ENCODE peak calls at places on chromosome 10, in eight cellular contexts. Q is lower lobe of right lung, A is thoracic aorta, R is choroid plexus epithelial cell, Y is GM23338, C is GM12878, D is GM12864, H is left ventricle myocardium inferior. J is an unnamed sample.

GRCh38 chr10:70652761-70653657 is 19.3 kb upstream of the ADAMTS14 start:
- DNase-seq in Q (no peak), A (no peak), R (peak), Y (no peak), C (no peak), D (no peak), H (peak), J (peak)

GRCh38 chr10:123674741-123675140 is 8.6 kb downstream of the GPR26 start:
- DNase-seq in Q (no peak), A (no peak), R (no peak), Y (no peak), C (no peak), D (no peak), H (no peak), J (no peak)

GRCh38 chr10:36712695-36713094 is 412.7 kb upstream of the ANKRD30A start:
- DNase-seq in Q (no peak), A (no peak), R (peak), Y (no peak), C (no peak), D (no peak), H (no peak), J (no peak)

GRCh38 chr10:78372806-78373205 is 339.1 kb downstream of the RPS24 start:
- DNase-seq in Q (no peak), A (no peak), R (no peak), Y (no peak), C (no peak), D (no peak), H (no peak), J (no peak)

GRCh38 chr10:58477122-58477521 is 35.5 kb upstream of the BICC1 start:
- DNase-seq in Q (no peak), A (no peak), R (peak), Y (peak), C (no peak), D (no peak), H (peak), J (no peak)

GRCh38 chr10:6141296-6142151 is 52.7 kb downstream of the RBM17 start:
- DNase-seq in Q (no peak), A (no peak), R (peak), Y (no peak), C (peak), D (peak), H (no peak), J (peak)

GRCh38 chr10:124176309-124177179 is 83.1 kb upstream of the CHST15 start:
- DNase-seq in Q (no peak), A (no peak), R (peak), Y (no peak), C (no peak), D (no peak), H (no peak), J (no peak)

GRCh38 chr10:103781329-103782061 is 73.9 kb downstream of the SH3PXD2A start:
- DNase-seq in Q (no peak), A (no peak), R (peak), Y (peak), C (no peak), D (no peak), H (no peak), J (peak)

GRCh38 chr10:102775201-102775972 is 31.6 kb downstream of the WBP1L start:
- DNase-seq in Q (no peak), A (peak), R (peak), Y (no peak), C (no peak), D (no peak), H (peak), J (no peak)

GRCh38 chr10:30052062-30052461 is 7.3 kb downstream of the JCAD start:
- DNase-seq in Q (no peak), A (no peak), R (peak), Y (no peak), C (no peak), D (no peak), H (no peak), J (no peak)

DNA sequence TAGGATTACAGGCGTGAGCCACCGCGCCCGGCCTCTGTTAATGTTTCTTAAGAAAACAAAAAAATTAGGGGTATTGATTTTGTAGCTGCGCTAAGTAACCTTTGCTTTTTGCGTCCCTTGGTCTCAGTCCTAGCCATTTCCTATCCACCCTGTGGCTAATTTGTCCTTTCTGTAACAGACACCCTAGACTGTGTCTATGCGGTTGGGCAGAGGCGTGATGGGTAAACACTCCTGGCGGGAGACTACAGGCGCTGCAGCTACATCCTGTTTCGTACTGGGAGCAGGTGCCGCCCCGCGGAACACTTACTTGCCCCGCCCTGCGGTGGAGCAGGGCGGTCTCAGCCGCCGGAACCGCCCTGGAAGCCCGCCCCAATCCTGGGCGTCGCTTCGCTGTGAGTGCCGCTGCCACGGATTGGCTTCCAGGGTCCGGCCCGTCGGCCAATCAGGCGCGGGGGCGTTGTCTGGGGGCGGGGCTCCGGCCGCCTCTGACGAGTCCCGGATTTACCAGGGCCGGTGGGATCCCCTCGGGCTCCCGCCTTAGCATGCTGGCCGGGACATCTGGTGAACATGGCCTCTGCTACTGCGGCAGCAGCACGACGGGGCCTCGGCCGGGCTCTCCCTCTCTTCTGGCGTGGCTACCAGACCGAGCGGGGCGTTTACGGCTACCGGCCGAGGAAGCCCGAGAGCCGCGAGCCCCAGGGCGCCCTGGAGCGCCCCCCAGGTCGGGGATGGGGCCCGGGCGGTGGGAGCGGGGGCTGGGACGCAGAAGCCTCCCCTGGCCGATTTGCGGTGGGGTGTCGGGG is at the start of gene DHTKD1:
- DNase-seq in Q (peak), A (peak), R (peak), Y (peak), C (peak), D (peak), H (peak), J (peak)
- TF ChIP-seq CTCF in Q (peak), A (peak), R (peak), Y (peak), C (peak), D (peak), H (peak), J (peak)

DNA sequence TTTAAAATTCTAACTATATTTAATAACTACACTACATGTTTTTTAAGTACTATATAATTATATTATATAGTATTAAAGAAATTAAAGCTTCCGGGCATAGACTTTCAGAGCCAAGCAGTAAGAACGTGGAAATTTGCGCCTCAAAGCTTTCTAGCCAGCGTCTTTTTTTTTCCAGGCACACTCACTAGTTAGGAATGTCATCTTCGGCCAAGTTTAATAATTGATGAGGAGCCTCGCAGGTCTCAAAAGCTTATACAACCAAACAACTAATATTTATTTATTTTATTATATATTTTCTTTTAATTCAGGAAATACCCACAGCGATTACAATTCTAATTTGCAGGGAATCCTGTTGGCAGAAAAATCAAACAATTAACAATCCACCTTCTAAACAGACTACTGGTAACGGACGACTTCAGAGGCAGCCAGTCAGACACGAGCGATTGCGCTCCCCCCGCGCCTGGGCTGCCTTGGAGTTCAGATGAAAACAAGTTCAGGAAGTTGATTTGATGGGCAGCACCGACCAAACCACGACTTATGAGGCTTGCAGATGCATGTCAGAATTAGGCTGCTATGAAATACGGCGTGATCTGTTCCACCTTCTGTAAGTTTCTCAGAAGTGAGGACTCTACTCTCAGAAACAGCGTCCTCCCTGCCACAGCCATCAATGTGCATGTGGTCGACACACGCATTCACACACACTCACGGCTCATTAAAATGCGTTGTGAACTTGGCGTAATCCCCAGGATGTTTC is 431.8 kb upstream of the MGMT start:
- DNase-seq in Q (no peak), A (no peak), R (no peak), Y (no peak), C (no peak), D (no peak), H (no peak), J (peak)
- H3K4me3 ChIP-seq in Q (peak), A (no peak), R (no peak), Y (no peak), C (no peak), D (no peak), H (peak), J (no peak)

DNA sequence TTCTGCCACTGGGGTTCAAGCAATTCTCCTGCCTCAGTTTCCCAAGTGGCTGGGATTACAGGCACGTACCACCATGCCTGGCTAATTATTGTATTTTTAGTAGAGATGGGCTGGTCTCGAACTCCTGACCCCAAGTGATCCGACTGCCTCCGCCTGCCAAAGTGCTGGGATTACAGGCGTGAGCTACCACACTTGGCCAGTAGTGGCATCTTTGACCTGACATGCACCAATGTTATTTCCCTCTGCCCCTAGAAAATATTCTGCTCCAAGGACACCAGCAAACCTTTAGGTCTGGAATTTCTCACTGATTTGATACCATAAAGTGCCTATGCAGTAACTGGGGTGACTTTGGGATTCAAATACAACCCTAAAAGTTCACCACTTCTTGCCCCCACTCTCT is 179.4 kb downstream of the ARID5B start:
- DNase-seq in Q (no peak), A (no peak), R (no peak), Y (peak), C (no peak), D (no peak), H (no peak), J (no peak)
- TF ChIP-seq CTCF in Q (no peak), A (peak), R (no peak), Y (no peak), C (no peak), D (peak), H (peak), J (peak)

GRCh38 chr10:89929282-89930026 is 228.1 kb downstream of the KIF20B start:
- DNase-seq in Q (no peak), A (no peak), R (no peak), Y (no peak), C (peak), D (no peak), H (no peak), J (peak)
- H3K4me3 ChIP-seq in Q (no peak), A (no peak), R (no peak), Y (no peak), C (no peak), D (no peak), H (no peak), J (no peak)

DNA sequence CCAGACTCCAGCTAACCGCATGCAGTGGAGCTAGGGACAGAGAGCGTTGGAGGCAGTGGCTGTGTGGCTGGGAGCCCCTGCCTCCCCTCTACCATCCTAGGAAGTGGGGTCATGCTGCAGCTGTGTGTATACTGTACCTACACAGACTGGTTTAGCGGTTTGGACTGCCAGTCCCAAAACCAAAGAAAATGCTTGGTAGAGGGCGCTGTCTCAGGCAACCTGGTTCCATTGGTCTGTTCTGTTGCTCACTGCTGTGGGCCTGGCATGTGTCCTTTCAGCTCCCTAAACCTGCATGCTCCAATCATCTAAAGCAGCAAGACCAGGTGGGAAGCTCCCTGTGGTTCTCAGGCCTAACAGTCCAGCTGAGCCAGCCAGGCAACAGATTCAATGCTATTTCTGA is 4.5 kb downstream of the RBP4 start:
- DNase-seq in Q (no peak), A (no peak), R (no peak), Y (peak), C (no peak), D (no peak), H (no peak), J (no peak)
- TF ChIP-seq CTCF in Q (no peak), A (no peak), R (peak), Y (peak), C (peak), D (peak), H (no peak), J (no peak)

GRCh38 chr10:20327954-20328353 is 511.7 kb downstream of the PLXDC2 start:
- DNase-seq in Q (no peak), A (no peak), R (no peak), Y (no peak), C (no peak), D (no peak), H (no peak), J (no peak)

GRCh38 chr10:20334559-20334958 is 518.3 kb downstream of the PLXDC2 start:
- DNase-seq in Q (no peak), A (no peak), R (no peak), Y (no peak), C (no peak), D (no peak), H (no peak), J (no peak)

GRCh38 chr10:20330246-20330645 is 514.0 kb downstream of the PLXDC2 start:
- DNase-seq in Q (no peak), A (no peak), R (no peak), Y (no peak), C (no peak), D (no peak), H (no peak), J (no peak)
- H3K4me3 ChIP-seq in Q (no peak), A (no peak), R (no peak), Y (no peak), C (no peak), D (no peak), H (no peak), J (no peak)

J was measured in GM12865.